ENCODE peak calls at places on chromosome 12, in six cellular contexts. One of them, this sample, is unnamed.
A peak's percentile ranks its signal among the peaks of the same experiment; 100 is the strongest.

GRCh38 chr12:71594214-71594948 is 69.3 kb downstream of the ZFC3H1 start:
- DNase-seq in mesendoderm: peak; percentile 53
- DNase-seq in IMR-90: no peak
- DNase-seq in H9: no peak
- DNase-seq in neuronal stem cell: no peak
- DNase-seq in H1: no peak
- DNase-seq in this sample: peak; percentile 5

GRCh38 chr12:9741726-9742125 is 8.8 kb upstream of the CLECL1 start:
- DNase-seq in mesendoderm: no peak
- DNase-seq in IMR-90: no peak
- DNase-seq in H9: no peak
- DNase-seq in neuronal stem cell: no peak
- DNase-seq in H1: no peak
- DNase-seq in this sample: no peak

GRCh38 chr12:47385587-47385986 is 305.8 kb upstream of the AMIGO2 start:
- DNase-seq in mesendoderm: no peak
- DNase-seq in IMR-90: no peak
- DNase-seq in H9: no peak
- DNase-seq in neuronal stem cell: no peak
- DNase-seq in H1: no peak
- DNase-seq in this sample: no peak

GRCh38 chr12:55188974-55189556 is 31.8 kb upstream of the OR10A7 start:
- DNase-seq in mesendoderm: peak; percentile 78
- DNase-seq in IMR-90: peak; percentile 76
- DNase-seq in H9: no peak
- DNase-seq in neuronal stem cell: peak; percentile 74
- DNase-seq in H1: peak; percentile 1
- DNase-seq in this sample: peak; percentile 72

GRCh38 chr12:121794532-121795028 is 1.1 kb upstream of the RHOF start:
- DNase-seq in mesendoderm: no peak
- DNase-seq in IMR-90: no peak
- DNase-seq in H9: no peak
- DNase-seq in neuronal stem cell: no peak
- DNase-seq in H1: no peak
- DNase-seq in this sample: no peak

GRCh38 chr12:94839347-94839746 is 164.2 kb downstream of the NDUFA12 start:
- DNase-seq in mesendoderm: no peak
- DNase-seq in IMR-90: no peak
- DNase-seq in H9: no peak
- DNase-seq in neuronal stem cell: no peak
- DNase-seq in H1: no peak
- DNase-seq in this sample: no peak

GRCh38 chr12:2492166-2492705 is 302.5 kb upstream of the FKBP4 start:
- DNase-seq in mesendoderm: no peak
- DNase-seq in IMR-90: no peak
- DNase-seq in H9: no peak
- DNase-seq in neuronal stem cell: no peak
- DNase-seq in H1: no peak
- DNase-seq in this sample: no peak

GRCh38 chr12:64457036-64457435 is 5.1 kb downstream of the TBK1 start:
- DNase-seq in mesendoderm: peak; percentile 31
- DNase-seq in IMR-90: peak; percentile 48
- DNase-seq in H9: no peak
- DNase-seq in neuronal stem cell: no peak
- DNase-seq in H1: no peak
- DNase-seq in this sample: peak; percentile 56

GRCh38 chr12:120067901-120068300 is 48.7 kb downstream of the RAB35 start:
- DNase-seq in mesendoderm: no peak
- DNase-seq in IMR-90: no peak
- DNase-seq in H9: no peak
- DNase-seq in neuronal stem cell: no peak
- DNase-seq in H1: no peak
- DNase-seq in this sample: no peak

GRCh38 chr12:104494816-104495158 is 38.0 kb downstream of the CHST11 start:
- DNase-seq in mesendoderm: no peak
- DNase-seq in IMR-90: no peak
- DNase-seq in H9: no peak
- DNase-seq in neuronal stem cell: no peak
- DNase-seq in H1: no peak
- DNase-seq in this sample: peak; percentile 47

GRCh38 chr12:69052613-69053408 is 119.8 kb upstream of the CPM start:
- DNase-seq in mesendoderm: peak; percentile 91
- DNase-seq in IMR-90: peak; percentile 83
- DNase-seq in H9: peak; percentile 84
- DNase-seq in neuronal stem cell: no peak
- DNase-seq in H1: peak; percentile 71
- DNase-seq in this sample: peak; percentile 72

GRCh38 chr12:68958337-68958736 is 25.4 kb upstream of the CPM start:
- DNase-seq in mesendoderm: no peak
- DNase-seq in IMR-90: no peak
- DNase-seq in H9: no peak
- DNase-seq in neuronal stem cell: no peak
- DNase-seq in H1: no peak
- DNase-seq in this sample: no peak

GRCh38 chr12:71810905-71811304 is 28.7 kb upstream of the TBC1D15 start:
- DNase-seq in mesendoderm: no peak
- DNase-seq in IMR-90: no peak
- DNase-seq in H9: no peak
- DNase-seq in neuronal stem cell: no peak
- DNase-seq in H1: no peak
- DNase-seq in this sample: no peak

GRCh38 chr12:112537710-112538396 is 119.1 kb downstream of the PTPN11 start:
- DNase-seq in mesendoderm: peak; percentile 97
- DNase-seq in IMR-90: peak; percentile 12
- DNase-seq in H9: peak; percentile 88
- DNase-seq in neuronal stem cell: no peak
- DNase-seq in H1: peak; percentile 60
- DNase-seq in this sample: peak; percentile 67

DNA sequence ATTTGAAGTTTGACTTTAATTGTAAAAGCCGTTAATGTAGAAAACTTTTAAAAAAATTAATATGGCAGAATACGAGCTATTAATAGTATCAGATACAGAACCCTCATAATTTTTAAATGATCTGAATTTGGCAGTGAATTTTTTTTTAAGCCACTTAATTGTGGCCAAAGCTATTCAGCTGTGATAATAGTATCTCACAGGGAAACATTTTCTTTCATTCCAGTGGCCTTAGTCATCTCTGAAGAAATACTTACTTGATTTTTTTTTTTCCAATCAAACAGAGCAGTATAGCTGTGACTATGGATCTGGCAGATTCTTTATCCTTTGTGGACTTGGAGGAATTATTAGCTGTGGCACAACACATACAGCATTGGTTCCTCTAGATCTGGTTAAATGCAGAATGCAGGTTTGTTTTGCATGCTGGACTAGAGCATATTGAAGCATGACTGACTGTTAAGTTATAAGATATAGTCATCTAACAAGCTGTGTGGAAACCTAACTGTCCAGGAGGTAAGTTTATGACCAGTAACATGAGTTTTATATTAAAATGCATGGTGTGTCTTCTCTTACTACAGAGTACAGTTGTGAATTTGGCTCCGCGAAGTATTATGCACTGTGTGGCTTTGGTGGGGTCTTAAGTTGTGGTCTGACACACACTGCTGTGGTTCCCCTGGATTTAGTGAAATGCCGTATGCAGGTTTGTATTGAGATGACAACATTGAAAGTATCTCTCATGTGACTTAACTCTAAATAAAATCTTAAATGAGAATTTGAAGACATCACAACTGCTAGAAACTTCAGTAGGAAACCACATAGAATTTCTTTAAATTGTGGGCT is 1.9 kb downstream of the SLC25A3 start:
- DNase-seq in mesendoderm: peak; percentile 42
- DNase-seq in IMR-90: peak; percentile 79
- DNase-seq in H9: no peak
- DNase-seq in neuronal stem cell: no peak
- DNase-seq in H1: no peak
- DNase-seq in this sample: peak; percentile 78
- H2BK15ac ChIP-seq in mesendoderm: no peak overlapping the region
- H2BK15ac ChIP-seq in IMR-90: no peak overlapping the region
- H2BK15ac ChIP-seq in H9: no peak overlapping the region
- H2BK15ac ChIP-seq in neuronal stem cell: no peak overlapping the region
- H2BK15ac ChIP-seq in H1: no peak overlapping the region
- H2BK15ac ChIP-seq in this sample: no peak overlapping the region

GRCh38 chr12:32437095-32437515 is 37.7 kb downstream of the FGD4 start:
- DNase-seq in mesendoderm: peak; percentile 90
- DNase-seq in IMR-90: peak; percentile 92
- DNase-seq in H9: no peak
- DNase-seq in neuronal stem cell: no peak
- DNase-seq in H1: no peak
- DNase-seq in this sample: peak; percentile 93

GRCh38 chr12:32444895-32445294 is 45.5 kb downstream of the FGD4 start:
- DNase-seq in mesendoderm: peak; percentile 92
- DNase-seq in IMR-90: peak; percentile 77
- DNase-seq in H9: no peak
- DNase-seq in neuronal stem cell: no peak
- DNase-seq in H1: no peak
- DNase-seq in this sample: peak; percentile 68

GRCh38 chr12:32435921-32436710 is 36.8 kb downstream of the FGD4 start:
- DNase-seq in mesendoderm: no peak
- DNase-seq in IMR-90: peak; percentile 40
- DNase-seq in H9: no peak
- DNase-seq in neuronal stem cell: no peak
- DNase-seq in H1: no peak
- DNase-seq in this sample: peak; percentile 75

GRCh38 chr12:32443491-32443890 is 44.1 kb downstream of the FGD4 start:
- DNase-seq in mesendoderm: no peak
- DNase-seq in IMR-90: no peak
- DNase-seq in H9: no peak
- DNase-seq in neuronal stem cell: no peak
- DNase-seq in H1: no peak
- DNase-seq in this sample: no peak

GRCh38 chr12:32440120-32440865 is 40.9 kb downstream of the FGD4 start:
- DNase-seq in mesendoderm: no peak
- DNase-seq in IMR-90: no peak
- DNase-seq in H9: no peak
- DNase-seq in neuronal stem cell: no peak
- DNase-seq in H1: no peak
- DNase-seq in this sample: no peak
- H3K4ac ChIP-seq in mesendoderm: no peak overlapping the region
- H3K4ac ChIP-seq in IMR-90: no peak overlapping the region
- H3K4ac ChIP-seq in H9: no peak overlapping the region
- H3K4ac ChIP-seq in neuronal stem cell: no peak overlapping the region
- H3K4ac ChIP-seq in H1: peak overlapping the region; percentile 19
- H3K4ac ChIP-seq in this sample: no peak overlapping the region

GRCh38 chr12:51851408-51852097 is 3.0 kb upstream of the FIGNL2 start:
- DNase-seq in mesendoderm: no peak
- DNase-seq in IMR-90: no peak
- DNase-seq in H9: no peak
- DNase-seq in neuronal stem cell: no peak
- DNase-seq in H1: no peak
- DNase-seq in this sample: no peak
- H3K4me1 ChIP-seq in mesendoderm: peaks cover 1% of the 10 kb centered on the region
- H3K4me1 ChIP-seq in IMR-90: no peaks in the 10 kb centered on the region
- H3K4me1 ChIP-seq in H9: no peaks in the 10 kb centered on the region
- H3K4me1 ChIP-seq in neuronal stem cell: peaks cover 19% of the 10 kb centered on the region
- H3K4me1 ChIP-seq in H1: peaks cover 21% of the 10 kb centered on the region
- H3K4me1 ChIP-seq in this sample: peaks cover 35% of the 10 kb centered on the region

DNA sequence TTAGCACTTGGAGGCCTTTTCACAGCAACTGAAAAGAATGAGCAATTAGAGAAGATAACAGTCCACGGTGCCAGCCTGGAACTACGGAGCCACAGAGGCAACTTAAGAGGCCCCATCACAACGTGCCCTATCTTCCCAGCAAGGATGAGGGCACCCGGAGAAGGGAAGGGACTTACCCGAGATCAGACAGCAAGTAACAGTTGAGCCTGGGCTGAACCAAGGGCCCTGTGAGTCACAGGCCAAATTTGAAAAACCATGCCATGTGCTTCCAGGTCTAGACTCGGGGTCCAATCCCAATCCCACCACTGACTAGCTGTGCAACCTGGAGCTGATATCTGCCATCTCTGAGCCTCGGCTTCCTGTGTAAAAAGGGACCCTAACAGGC is 42.2 kb downstream of the PITPNM2 start:
- DNase-seq in mesendoderm: no peak
- DNase-seq in IMR-90: no peak
- DNase-seq in H9: no peak
- DNase-seq in neuronal stem cell: no peak
- DNase-seq in H1: no peak
- DNase-seq in this sample: no peak
- H2BK15ac ChIP-seq in mesendoderm: no peak overlapping the region
- H2BK15ac ChIP-seq in IMR-90: no peak overlapping the region
- H2BK15ac ChIP-seq in H9: no peak overlapping the region
- H2BK15ac ChIP-seq in neuronal stem cell: no peak overlapping the region
- H2BK15ac ChIP-seq in H1: no peak overlapping the region
- H2BK15ac ChIP-seq in this sample: no peak overlapping the region